ENCODE peak calls at places on chromosomes 1 and 21, in nine cellular contexts. One of them, this sample, is unnamed.

GRCh38 chr1:15525043-15525958 is 1.3 kb upstream of the CASP9 start:
- DNase-seq in ELF-1: no peak
- DNase-seq in NCI-H146: no peak
- DNase-seq in IMR-90: no peak
- DNase-seq in stimulated activated CD4-positive, alpha-beta T cell treated with anti-CD3 and anti-CD28 coated beads, Interleukin-4, amount 100 ng/mL, for 48 hours: no peak
- DNase-seq in activated CD8-positive, alpha-beta memory T cell treated with anti-CD3 and anti-CD28 coated beads for 24 hours: peak; percentile 100
- DNase-seq in NCI-H2029 treated with DMSO at 0.1 percent for 48 hours: peak; percentile 82
- DNase-seq in endothelial cell: no peak
- DNase-seq in iPS-NIHi11: peak; percentile 86
- DNase-seq in this sample: no peak

GRCh38 chr1:59124166-59124565 is 172.7 kb upstream of the FGGY start:
- DNase-seq in activated CD8-positive, alpha-beta memory T cell treated with anti-CD3 and anti-CD28 coated beads for 24 hours: no peak
- DNase-seq in iPS-NIHi11: no peak
- DNase-seq in IMR-90: peak; percentile 61
- DNase-seq in NCI-H2029 treated with DMSO at 0.1 percent for 48 hours: no peak
- DNase-seq in endothelial cell: no peak
- DNase-seq in NCI-H146: no peak
- DNase-seq in ELF-1: no peak
- DNase-seq in stimulated activated CD4-positive, alpha-beta T cell treated with anti-CD3 and anti-CD28 coated beads, Interleukin-4, amount 100 ng/mL, for 48 hours: no peak
- DNase-seq in this sample: no peak

GRCh38 chr1:51897699-51898031 is 19.1 kb upstream of the NRDC start:
- DNase-seq in iPS-NIHi11: no peak
- DNase-seq in IMR-90: peak; percentile 97
- DNase-seq in activated CD8-positive, alpha-beta memory T cell treated with anti-CD3 and anti-CD28 coated beads for 24 hours: no peak
- DNase-seq in NCI-H146: no peak
- DNase-seq in ELF-1: no peak
- DNase-seq in endothelial cell: no peak
- DNase-seq in NCI-H2029 treated with DMSO at 0.1 percent for 48 hours: no peak
- DNase-seq in stimulated activated CD4-positive, alpha-beta T cell treated with anti-CD3 and anti-CD28 coated beads, Interleukin-4, amount 100 ng/mL, for 48 hours: no peak
- DNase-seq in this sample: no peak

GRCh38 chr1:65059930-65060538 is 88.0 kb upstream of the AK4 start:
- DNase-seq in iPS-NIHi11: no peak
- DNase-seq in stimulated activated CD4-positive, alpha-beta T cell treated with anti-CD3 and anti-CD28 coated beads, Interleukin-4, amount 100 ng/mL, for 48 hours: no peak
- DNase-seq in NCI-H2029 treated with DMSO at 0.1 percent for 48 hours: no peak
- DNase-seq in ELF-1: no peak
- DNase-seq in NCI-H146: peak; percentile 15
- DNase-seq in IMR-90: peak; percentile 61
- DNase-seq in activated CD8-positive, alpha-beta memory T cell treated with anti-CD3 and anti-CD28 coated beads for 24 hours: no peak
- DNase-seq in endothelial cell: no peak
- DNase-seq in this sample: no peak

GRCh38 chr21:28148400-28149064 is 844.1 kb downstream of the LTN1 start:
- DNase-seq in IMR-90: peak; percentile 19
- DNase-seq in NCI-H2029 treated with DMSO at 0.1 percent for 48 hours: peak; percentile 13
- DNase-seq in ELF-1: no peak
- DNase-seq in activated CD8-positive, alpha-beta memory T cell treated with anti-CD3 and anti-CD28 coated beads for 24 hours: no peak
- DNase-seq in stimulated activated CD4-positive, alpha-beta T cell treated with anti-CD3 and anti-CD28 coated beads, Interleukin-4, amount 100 ng/mL, for 48 hours: no peak
- DNase-seq in NCI-H146: no peak
- DNase-seq in endothelial cell: no peak
- DNase-seq in iPS-NIHi11: no peak
- DNase-seq in this sample: no peak

GRCh38 chr1:14120895-14121294 is 420.9 kb downstream of the PRDM2 start:
- DNase-seq in stimulated activated CD4-positive, alpha-beta T cell treated with anti-CD3 and anti-CD28 coated beads, Interleukin-4, amount 100 ng/mL, for 48 hours: no peak
- DNase-seq in NCI-H146: no peak
- DNase-seq in activated CD8-positive, alpha-beta memory T cell treated with anti-CD3 and anti-CD28 coated beads for 24 hours: no peak
- DNase-seq in NCI-H2029 treated with DMSO at 0.1 percent for 48 hours: no peak
- DNase-seq in ELF-1: no peak
- DNase-seq in iPS-NIHi11: no peak
- DNase-seq in IMR-90: no peak
- DNase-seq in endothelial cell: no peak
- DNase-seq in this sample: no peak

GRCh38 chr21:17539743-17540341 is 27.0 kb downstream of the CXADR start:
- DNase-seq in endothelial cell: no peak
- DNase-seq in iPS-NIHi11: no peak
- DNase-seq in activated CD8-positive, alpha-beta memory T cell treated with anti-CD3 and anti-CD28 coated beads for 24 hours: no peak
- DNase-seq in NCI-H146: no peak
- DNase-seq in IMR-90: no peak
- DNase-seq in NCI-H2029 treated with DMSO at 0.1 percent for 48 hours: no peak
- DNase-seq in stimulated activated CD4-positive, alpha-beta T cell treated with anti-CD3 and anti-CD28 coated beads, Interleukin-4, amount 100 ng/mL, for 48 hours: no peak
- DNase-seq in ELF-1: no peak
- DNase-seq in this sample: no peak

GRCh38 chr1:107678993-107679392 is 286.0 kb downstream of the VAV3 start:
- DNase-seq in ELF-1: no peak
- DNase-seq in stimulated activated CD4-positive, alpha-beta T cell treated with anti-CD3 and anti-CD28 coated beads, Interleukin-4, amount 100 ng/mL, for 48 hours: no peak
- DNase-seq in iPS-NIHi11: no peak
- DNase-seq in endothelial cell: no peak
- DNase-seq in NCI-H146: no peak
- DNase-seq in activated CD8-positive, alpha-beta memory T cell treated with anti-CD3 and anti-CD28 coated beads for 24 hours: no peak
- DNase-seq in IMR-90: no peak
- DNase-seq in NCI-H2029 treated with DMSO at 0.1 percent for 48 hours: no peak
- DNase-seq in this sample: no peak

GRCh38 chr1:193542668-193543067 is 356.3 kb upstream of the B3GALT2 start:
- DNase-seq in NCI-H146: no peak
- DNase-seq in ELF-1: peak; percentile 14
- DNase-seq in stimulated activated CD4-positive, alpha-beta T cell treated with anti-CD3 and anti-CD28 coated beads, Interleukin-4, amount 100 ng/mL, for 48 hours: no peak
- DNase-seq in activated CD8-positive, alpha-beta memory T cell treated with anti-CD3 and anti-CD28 coated beads for 24 hours: no peak
- DNase-seq in endothelial cell: no peak
- DNase-seq in IMR-90: peak; percentile 8
- DNase-seq in NCI-H2029 treated with DMSO at 0.1 percent for 48 hours: no peak
- DNase-seq in iPS-NIHi11: peak; percentile 8
- DNase-seq in this sample: peak; percentile 28

GRCh38 chr1:19643113-19643512 is 998 bp upstream of the NBL1 start:
- DNase-seq in NCI-H146: no peak
- DNase-seq in NCI-H2029 treated with DMSO at 0.1 percent for 48 hours: no peak
- DNase-seq in stimulated activated CD4-positive, alpha-beta T cell treated with anti-CD3 and anti-CD28 coated beads, Interleukin-4, amount 100 ng/mL, for 48 hours: no peak
- DNase-seq in ELF-1: peak; percentile 25
- DNase-seq in IMR-90: no peak
- DNase-seq in activated CD8-positive, alpha-beta memory T cell treated with anti-CD3 and anti-CD28 coated beads for 24 hours: no peak
- DNase-seq in iPS-NIHi11: no peak
- DNase-seq in endothelial cell: no peak
- DNase-seq in this sample: no peak

This sample was measured in NT2/D1.